ENCODE peak calls at places on chromosomes 1 and 21, in nine cellular contexts. L is GF-D8; A is DMS53; O is activated gamma-delta T cell treated with anti-CD3 and anti-CD28 coated beads, Interleukin-2, amount 50 U/mL, for 16 hours; E is NCI-H1105; F is natural killer cell treated with Interleukin-12 subunit alpha and Interleukin-12 subunit beta and Interleukin-15 and Interleukin-18, amount 100 ng/mL, for 72 hours; Y is IMR-90; N is transverse colon; I is iPS DF 19.7. T is an unnamed sample.

GRCh38 chr1:241457421-241457820 is 62.1 kb downstream of the FH start:
- DNase-seq in E (no peak), Y (no peak), A (no peak), O (no peak), F (no peak), I (peak), L (no peak), N (no peak), T (no peak)

GRCh38 chr1:231315887-231316286 is 21.8 kb downstream of the EXOC8 start:
- DNase-seq in I (peak), O (no peak), N (peak), A (peak), F (no peak), L (no peak), Y (peak), E (no peak), T (no peak)

GRCh38 chr1:95118019-95118499 is 904 bp downstream of the TLCD4 start:
- DNase-seq in E (no peak), O (no peak), I (no peak), F (no peak), L (no peak), N (peak), Y (no peak), A (no peak), T (no peak)

GRCh38 chr1:14663773-14664172 is 65.3 kb downstream of the KAZN start:
- DNase-seq in N (no peak), Y (no peak), E (no peak), F (no peak), A (no peak), I (no peak), L (no peak), O (no peak), T (no peak)

GRCh38 chr1:176102700-176103244 is 104.3 kb downstream of the COP1 start:
- DNase-seq in I (no peak), L (no peak), F (no peak), O (no peak), Y (peak), N (no peak), E (no peak), A (no peak), T (no peak)

GRCh38 chr1:97834903-97835302 is 85.9 kb downstream of the DPYD start:
- DNase-seq in N (no peak), O (no peak), F (no peak), L (no peak), A (no peak), Y (peak), E (no peak), I (no peak), T (no peak)

GRCh38 chr1:73635021-73635420 is 563.0 kb downstream of the LRRIQ3 start:
- DNase-seq in F (no peak), E (no peak), I (no peak), Y (no peak), O (no peak), L (no peak), A (peak), N (no peak), T (no peak)

GRCh38 chr1:110007045-110007444 is 22.5 kb downstream of the AHCYL1 start:
- DNase-seq in A (no peak), I (no peak), L (no peak), N (no peak), O (no peak), E (no peak), Y (no peak), F (no peak), T (no peak)

GRCh38 chr1:230268371-230269170 is 157.6 kb downstream of the PGBD5 start:
- DNase-seq in Y (peak), E (no peak), I (no peak), L (peak), A (peak), O (no peak), N (peak), F (no peak), T (no peak)

GRCh38 chr21:35511298-35512162 is 462.4 kb upstream of the RUNX1 start:
- DNase-seq in E (no peak), O (no peak), A (no peak), F (no peak), L (no peak), I (no peak), Y (peak), N (no peak), T (no peak)

GRCh38 chr1:41454406-41454805 is 30.1 kb downstream of the EDN2 start:
- DNase-seq in F (no peak), I (no peak), N (peak), O (no peak), L (no peak), A (no peak), Y (no peak), E (no peak), T (no peak)

GRCh38 chr1:106584127-106584526 is 472.3 kb upstream of the PRMT6 start:
- DNase-seq in O (no peak), A (no peak), F (no peak), L (no peak), I (no peak), N (no peak), E (no peak), Y (no peak), T (no peak)

GRCh38 chr1:81679972-81680371 is 120.8 kb upstream of the ADGRL2 start:
- DNase-seq in L (no peak), N (no peak), F (no peak), Y (peak), A (no peak), I (no peak), O (no peak), E (no peak), T (no peak)

T was measured in SIG-M5.